ENCODE peak calls at places on chromosome 16, in five cellular contexts. N, D, V, I and T are unnamed samples.

GRCh38 chr16:79776243-79776884 is 175.8 kb upstream of the MAF start:
- DNase-seq in N (peak), V (peak), D (peak), I (peak), T (no peak)

GRCh38 chr16:12096162-12096781 is 119.7 kb downstream of the SNX29 start:
- DNase-seq in I (no peak), N (no peak), V (no peak), D (no peak), T (no peak)

GRCh38 chr16:57527027-57527426 is 9.3 kb downstream of the CCDC102A start:
- DNase-seq in N (no peak), V (no peak), I (peak), D (no peak), T (no peak)

GRCh38 chr16:61332461-61332860 is 703.8 kb downstream of the CDH8 start:
- DNase-seq in V (no peak), D (no peak), I (no peak), N (no peak), T (no peak)

GRCh38 chr16:30649725-30650368 is 913 bp upstream of the PRR14 start:
- DNase-seq in D (no peak), I (no peak), V (no peak), N (no peak), T (no peak)

GRCh38 chr16:77787452-77787851 is 912 bp upstream of the VAT1L start:
- DNase-seq in I (no peak), N (no peak), D (no peak), V (no peak), T (no peak)

GRCh38 chr16:70684146-70685060 is 1.4 kb downstream of the MTSS2 start:
- DNase-seq in N (no peak), V (no peak), D (no peak), I (no peak), T (no peak)

GRCh38 chr16:46568472-46569230 is 52.5 kb downstream of the SHCBP1 start:
- DNase-seq in I (no peak), D (no peak), N (no peak), V (no peak), T (peak)

GRCh38 chr16:30356401-30357084 is 1.4 kb upstream of the CD2BP2 start:
- DNase-seq in I (no peak), D (peak), N (no peak), V (no peak), T (peak)

DNA sequence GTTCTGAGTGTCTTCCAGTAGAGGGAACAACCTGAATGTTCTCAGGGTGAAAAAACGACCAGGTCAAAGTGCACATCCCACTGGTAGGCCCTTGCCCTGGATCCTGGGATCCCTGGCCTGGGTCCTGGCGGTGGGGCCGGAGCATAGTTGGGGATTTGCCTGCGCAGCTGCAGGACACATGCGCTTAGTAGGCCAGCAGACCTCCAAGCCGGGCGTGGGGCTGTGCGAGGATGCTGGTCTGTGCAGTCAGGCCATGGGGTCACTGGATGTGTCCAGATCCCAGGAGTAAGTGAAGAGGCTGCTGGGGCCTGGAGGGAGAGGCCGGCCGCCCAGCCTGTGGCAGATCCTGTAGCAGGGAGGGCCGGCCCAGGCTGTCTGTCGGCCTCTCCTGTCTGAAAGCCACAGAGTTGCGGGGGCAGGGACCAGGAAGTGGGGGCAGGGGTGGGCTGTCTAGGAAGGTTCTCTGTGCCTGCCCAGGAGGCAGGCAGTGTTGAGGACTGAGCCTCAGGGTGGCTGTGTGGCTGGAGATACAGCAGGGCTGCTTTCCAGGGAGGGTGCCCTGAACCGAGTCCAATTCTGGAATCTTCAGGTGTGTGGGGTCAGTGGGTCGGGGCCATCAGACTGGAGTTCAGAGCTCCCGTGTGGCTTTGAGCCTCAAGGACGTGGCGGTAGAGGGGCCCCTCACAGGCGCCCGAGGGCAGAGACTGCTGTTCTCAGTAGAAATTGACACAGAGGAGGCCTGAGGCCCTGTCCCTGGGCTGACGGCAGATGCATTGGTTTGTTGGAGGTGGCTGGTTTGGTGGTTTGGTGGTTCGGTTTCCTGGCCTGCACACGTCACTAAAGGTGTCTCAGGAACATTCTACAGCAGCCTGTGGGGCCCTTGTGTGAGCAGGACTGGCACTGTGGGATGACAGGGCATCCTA is 17.2 kb upstream of the NUDT16L1 start:
- DNase-seq in N (no peak), V (peak), I (peak), D (peak), T (no peak)
- H3K4me3 ChIP-seq in N (no peak), V (no peak), I (no peak), D (no peak), T (no peak)

DNA sequence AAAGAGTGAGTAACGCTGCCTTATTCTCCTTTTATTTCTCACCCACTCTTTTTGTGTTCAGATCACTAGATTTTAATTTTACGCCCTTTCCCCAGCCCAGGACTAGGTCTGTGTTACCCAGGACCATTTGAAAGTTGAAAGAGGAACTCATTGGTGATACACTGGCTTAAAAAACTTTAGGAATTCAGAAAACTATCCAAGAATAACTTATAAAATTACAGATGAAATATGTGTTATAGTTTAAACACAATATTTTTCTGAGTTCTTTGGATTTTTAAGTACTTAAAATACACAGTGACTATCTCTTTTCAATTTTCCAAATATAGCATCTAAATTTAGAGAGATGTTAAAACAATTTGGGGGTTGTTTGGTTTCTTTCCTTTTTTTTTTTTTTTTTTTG is 385.2 kb downstream of the CDH13 start:
- DNase-seq in D (no peak), V (no peak), I (no peak), N (no peak), T (no peak)
- H3K27ac ChIP-seq in D (no peak), V (no peak), I (no peak), N (no peak), T (no peak)

GRCh38 chr16:531494-532125 is 4.1 kb downstream of the CAPN15 start:
- DNase-seq in N (no peak), D (no peak), V (no peak), I (no peak), T (peak)

GRCh38 chr16:534856-535445 is 7.4 kb downstream of the CAPN15 start:
- DNase-seq in D (no peak), N (no peak), V (no peak), I (no peak), T (peak)

GRCh38 chr16:535446-536405 is 8.2 kb downstream of the CAPN15 start:
- DNase-seq in I (no peak), V (peak), D (peak), N (no peak), T (peak)

GRCh38 chr16:534089-534635 is 6.7 kb downstream of the CAPN15 start:
- DNase-seq in V (no peak), N (no peak), D (peak), I (no peak), T (peak)

DNA sequence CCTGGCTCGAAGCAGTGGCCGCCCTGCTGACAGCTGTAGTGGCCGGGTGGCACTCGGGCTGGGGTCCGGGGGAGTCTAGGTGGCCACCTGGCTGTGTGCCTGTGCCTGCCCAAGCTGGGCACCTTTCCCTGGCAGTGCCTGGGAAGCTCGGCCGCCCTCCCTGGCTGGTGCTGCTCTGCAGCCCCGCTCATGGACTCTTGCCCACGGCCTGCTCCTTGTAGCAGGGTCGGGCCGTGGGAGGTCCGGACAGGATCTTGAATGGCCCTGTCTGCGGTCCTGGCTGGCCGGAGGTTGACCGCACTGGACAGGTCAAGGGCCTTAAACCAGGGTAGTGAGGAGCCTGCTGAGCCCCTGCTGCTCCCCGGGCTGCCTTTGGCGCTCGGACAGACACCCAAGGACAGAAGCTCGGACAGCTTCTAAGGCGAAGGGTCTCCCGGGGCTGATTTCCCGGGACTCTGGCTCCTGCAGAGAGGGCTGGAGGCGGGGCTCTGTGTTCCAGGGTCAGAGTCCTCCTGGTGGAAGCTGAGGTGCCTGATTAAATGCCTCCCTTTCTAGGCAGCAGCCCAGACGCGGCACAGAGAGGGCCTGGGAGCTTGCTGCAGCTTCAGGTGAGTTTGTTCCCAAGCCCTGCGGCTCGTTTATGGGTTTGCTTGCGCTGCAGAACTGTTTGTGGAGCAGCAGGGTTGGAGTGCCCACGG is 6.0 kb downstream of the CAPN15 start:
- DNase-seq in N (no peak), D (peak), V (no peak), I (peak), T (no peak)
- TF ChIP-seq POLR2AphosphoS5 in N (no peak), D (peak), V (no peak), I (no peak), T (no peak)

GRCh38 chr16:5460701-5461100 is 363.1 kb upstream of the EEF2KMT start:
- DNase-seq in V (no peak), N (no peak), D (no peak), I (no peak), T (no peak)
- H3K4me3 ChIP-seq in V (no peak), N (no peak), D (no peak), I (no peak), T (no peak)